ENCODE peak calls at places on chromosomes 1 and 21, in four cellular contexts. Y is dorsolateral prefrontal cortex; C is NCI-H2171 treated with DMSO at 0.1 percent for 48 hours; E is activated T-cell treated with anti-CD3 and anti-CD28 coated beads, Interleukin-2, amount 50 U/mL, for 72 hours. U is an unnamed sample.

GRCh38 chr1:32485554-32486255 is 20.8 kb downstream of the ZBTB8B start:
- DNase-seq in Y (no peak), E (no peak), C (no peak), U (no peak)

GRCh38 chr1:5616366-5617178 is 375.7 kb downstream of the NPHP4 start:
- DNase-seq in E (no peak), Y (no peak), C (no peak), U (no peak)

GRCh38 chr1:5373281-5373680 is 618.9 kb downstream of the NPHP4 start:
- DNase-seq in E (no peak), Y (no peak), C (no peak), U (no peak)

GRCh38 chr1:221815660-221816059 is 73.8 kb upstream of the DUSP10 start:
- DNase-seq in C (no peak), E (no peak), Y (no peak), U (no peak)

GRCh38 chr1:234628099-234628498 is 18.1 kb upstream of the IRF2BP2 start:
- DNase-seq in C (no peak), E (no peak), Y (no peak), U (no peak)

GRCh38 chr21:45861156-45861870 is 120.3 kb upstream of the COL6A1 start:
- DNase-seq in E (no peak), C (no peak), Y (no peak), U (no peak)

GRCh38 chr21:43370091-43370658 is 56.8 kb downstream of the SIK1 start:
- DNase-seq in Y (no peak), C (peak), E (no peak), U (no peak)

GRCh38 chr1:41381691-41382530 is 20.7 kb downstream of the FOXO6 start:
- DNase-seq in Y (no peak), C (no peak), E (peak), U (no peak)

GRCh38 chr1:182685186-182685585 is 799 bp upstream of the RGS8 start:
- DNase-seq in Y (no peak), E (no peak), C (no peak), U (no peak)

GRCh38 chr1:99385852-99386251 is 121.6 kb downstream of the PLPPR4 start:
- DNase-seq in Y (no peak), C (no peak), E (no peak), U (no peak)

GRCh38 chr1:66731462-66731861 is 20.8 kb upstream of the DYNLT5 start:
- DNase-seq in Y (no peak), C (no peak), E (no peak), U (no peak)

GRCh38 chr1:173332026-173332425 is 124.9 kb upstream of the TNFSF4 start:
- DNase-seq in Y (no peak), E (no peak), C (no peak), U (peak)

GRCh38 chr1:89356658-89357400 is 7.0 kb upstream of the GBP6 start:
- DNase-seq in C (no peak), Y (no peak), E (peak), U (no peak)

GRCh38 chr1:102724741-102725140 is 383.6 kb downstream of the COL11A1 start:
- DNase-seq in Y (no peak), C (no peak), E (no peak), U (no peak)

GRCh38 chr1:197598935-197599334 is 176.3 kb downstream of the DENND1B start:
- DNase-seq in E (no peak), Y (no peak), C (no peak), U (no peak)

GRCh38 chr21:44416193-44416592 is 39.1 kb upstream of the LRRC3 start:
- DNase-seq in Y (peak), E (no peak), C (no peak), U (no peak)

GRCh38 chr21:21383126-21383525 is 384.9 kb downstream of the NCAM2 start:
- DNase-seq in Y (no peak), C (no peak), E (no peak), U (no peak)

GRCh38 chr1:119766374-119766794 is 2.3 kb downstream of the HMGCS2 start:
- DNase-seq in E (no peak), C (no peak), Y (no peak), U (no peak)

GRCh38 chr1:45926302-45926701 is 122.9 kb downstream of the MAST2 start:
- DNase-seq in E (no peak), C (peak), Y (no peak), U (no peak)

GRCh38 chr21:46426313-46427046 is 32.2 kb upstream of the DIP2A start:
- DNase-seq in Y (no peak), E (no peak), C (no peak), U (no peak)